ENCODE peak calls at places on chromosomes 7 and 10, in ten cellular contexts. F is ascending aorta, A is prostate gland, B is esophagus squamous epithelium, G is IMR-90, O is SK-N-SH, C is testis, Y is fibroblast of lung, E is heart right ventricle, P is kidney. U is an unnamed sample. For H3K4me1, the result is how much of the 10 kb centered on the place peaks cover.

GRCh38 chr7:151632750-151633515 is 113.2 kb upstream of the RHEB start:
- DNase-seq in F (peak), A (peak), B (peak), G (peak), O (no peak), C (peak), Y (peak), E (peak), P (peak), U (peak)

GRCh38 chr10:96832721-96833219 is 672 bp downstream of the LCOR start:
- DNase-seq in F (peak), A (peak), B (peak), G (peak), O (peak), C (peak), Y (peak), E (peak), P (peak), U (peak)

GRCh38 chr7:151085691-151086620 is at the start of gene AGAP3:
- DNase-seq in F (peak), A (peak), B (no peak), G (peak), O (peak), C (peak), Y (peak), E (peak), P (peak), U (peak)

GRCh38 chr10:49141541-49142332 is 7.9 kb upstream of the FAM170B start:
- DNase-seq in F (no peak), A (no peak), B (no peak), G (no peak), O (no peak), C (no peak), Y (no peak), E (no peak), P (no peak), U (no peak)

GRCh38 chr7:2165610-2166594 is 66.8 kb downstream of the MAD1L1 start:
- DNase-seq in F (no peak), A (no peak), B (no peak), G (no peak), O (peak), C (no peak), Y (no peak), E (no peak), P (no peak), U (no peak)

GRCh38 chr10:48468866-48469511 is 135.9 kb downstream of the ARHGAP22 start:
- DNase-seq in F (peak), A (no peak), B (no peak), G (no peak), O (no peak), C (no peak), Y (no peak), E (no peak), P (peak), U (peak)

GRCh38 chr10:96585726-96586418 is 940 bp downstream of the TM9SF3 start:
- DNase-seq in F (no peak), A (peak), B (no peak), G (peak), O (no peak), C (no peak), Y (peak), E (no peak), P (no peak), U (no peak)

GRCh38 chr7:14859267-14859666 is 43.3 kb downstream of the DGKB start:
- DNase-seq in F (no peak), A (no peak), B (no peak), G (no peak), O (no peak), C (no peak), Y (no peak), E (no peak), P (no peak), U (no peak)

GRCh38 chr7:98899816-98900215 is 21.5 kb downstream of the TRRAP start:
- DNase-seq in F (no peak), A (no peak), B (no peak), G (no peak), O (no peak), C (no peak), Y (no peak), E (no peak), P (no peak), U (no peak)

GRCh38 chr10:90451283-90451682 is 406.6 kb downstream of the HTR7 start:
- DNase-seq in F (no peak), A (no peak), B (no peak), G (no peak), O (no peak), C (no peak), Y (peak), E (no peak), P (no peak), U (no peak)

GRCh38 chr7:4479367-4480039 is 202.6 kb upstream of the FOXK1 start:
- DNase-seq in F (no peak), A (no peak), B (no peak), G (peak), O (peak), C (peak), Y (peak), E (no peak), P (no peak), U (no peak)

GRCh38 chr7:154646126-154647013 is 356.6 kb downstream of the PAXIP1 start:
- DNase-seq in F (no peak), A (no peak), B (no peak), G (no peak), O (no peak), C (no peak), Y (no peak), E (no peak), P (no peak), U (no peak)

GRCh38 chr7:28615091-28615490 is 202.8 kb downstream of the CREB5 start:
- DNase-seq in F (no peak), A (no peak), B (no peak), G (no peak), O (no peak), C (no peak), Y (no peak), E (no peak), P (no peak), U (no peak)

GRCh38 chr7:35398518-35398917 is 144.6 kb upstream of the TBX20 start:
- DNase-seq in F (no peak), A (no peak), B (no peak), G (no peak), O (no peak), C (no peak), Y (no peak), E (no peak), P (no peak), U (no peak)

GRCh38 chr10:122029503-122030199 is 40.7 kb downstream of the TACC2 start:
- DNase-seq in F (peak), A (peak), B (no peak), G (no peak), O (no peak), C (no peak), Y (no peak), E (peak), P (no peak), U (no peak)

DNA sequence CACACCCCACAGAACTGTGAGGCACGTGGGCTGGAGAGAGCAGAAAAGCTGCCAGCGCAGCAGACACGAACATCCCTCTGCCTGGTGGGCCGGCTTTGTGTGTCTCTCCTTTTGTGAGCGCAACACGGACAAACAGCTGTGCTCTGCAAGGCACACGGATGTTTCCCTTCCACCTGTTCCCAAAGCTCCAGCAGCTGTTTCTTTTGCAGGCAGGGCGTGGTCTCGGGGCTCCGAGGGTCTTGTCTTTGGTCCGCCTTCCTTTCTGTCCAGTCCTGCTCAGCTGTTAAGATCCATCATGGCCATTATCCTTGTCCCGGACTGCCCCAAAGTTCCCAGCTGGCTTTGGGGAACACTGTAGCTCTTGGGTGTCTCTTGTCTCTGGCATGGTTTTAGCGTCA is 32.7 kb upstream of the SH2B2 start:
- DNase-seq in F (no peak), A (no peak), B (no peak), G (no peak), O (no peak), C (no peak), Y (no peak), E (no peak), P (peak), U (no peak)
- H3K27ac ChIP-seq in F (no peak), A (no peak), B (no peak), G (no peak), O (no peak), C (no peak), Y (no peak), E (no peak), P (no peak), U (no peak)

DNA sequence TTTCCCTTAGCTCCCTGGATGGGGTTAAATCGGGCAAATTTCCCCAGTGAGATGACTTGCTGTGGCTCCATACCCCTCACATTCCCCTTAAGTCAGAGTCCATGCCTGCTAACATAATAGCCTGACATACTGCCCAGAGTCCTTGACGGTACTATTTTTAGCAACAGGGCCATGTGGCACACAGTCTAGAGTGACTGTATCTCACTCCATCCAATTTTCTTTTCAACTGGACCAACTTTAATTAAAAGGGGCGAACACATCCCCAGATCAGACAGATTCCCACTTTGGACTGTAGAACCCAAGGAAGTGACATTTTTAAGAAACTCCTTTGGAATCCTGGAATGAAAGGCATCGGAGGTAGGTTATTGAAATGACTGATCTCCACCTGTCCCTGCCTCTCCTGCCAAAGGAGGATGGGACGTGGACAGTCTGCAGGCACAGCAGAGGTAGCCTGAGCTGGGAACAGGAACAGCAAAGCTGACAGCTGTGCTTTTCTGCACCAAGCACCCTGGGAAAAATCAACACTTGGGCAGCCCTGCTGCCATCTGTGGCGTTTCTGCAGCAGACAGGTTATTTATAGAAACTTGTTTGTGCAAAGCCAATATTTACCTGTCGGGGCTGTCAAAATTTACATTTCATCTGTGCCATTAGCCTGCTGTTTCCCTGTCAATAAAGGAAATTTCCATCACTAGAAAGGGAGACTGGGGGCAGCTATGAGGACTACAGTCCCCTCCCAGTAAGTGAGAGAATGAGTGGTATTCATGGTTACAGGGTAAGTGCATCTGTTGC is 221.5 kb upstream of the AOAH start:
- DNase-seq in F (no peak), A (peak), B (no peak), G (no peak), O (peak), C (no peak), Y (no peak), E (no peak), P (no peak), U (no peak)
- H3K4me1 ChIP-seq in F (under half), A (under half), B (under half), G (under half), O (under half), C (under half), Y (under half), E (under half), P (under half), U (under half)

DNA sequence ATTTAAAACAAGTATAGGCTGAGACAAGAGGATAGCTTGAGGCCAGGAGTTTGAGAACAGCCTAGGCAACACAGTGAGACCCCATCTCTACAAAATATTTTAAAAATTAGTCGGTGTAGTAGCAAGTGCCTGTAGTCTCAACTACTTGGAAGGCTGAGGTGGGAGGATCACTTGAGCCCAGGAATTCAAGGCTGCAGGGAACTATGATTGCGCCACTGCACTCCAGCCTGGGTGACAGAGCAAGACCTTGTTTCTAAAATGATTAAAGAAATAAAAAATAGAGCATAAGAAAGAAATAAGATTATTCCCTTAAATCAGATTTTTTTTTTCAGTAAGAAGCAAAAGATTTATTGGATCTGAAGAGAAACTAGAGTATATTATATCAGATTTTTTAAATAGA is 11.7 kb downstream of the LRRC20 start:
- DNase-seq in F (no peak), A (no peak), B (no peak), G (no peak), O (no peak), C (no peak), Y (no peak), E (no peak), P (no peak), U (no peak)
- H3K27ac ChIP-seq in F (no peak), A (no peak), B (no peak), G (no peak), O (no peak), C (no peak), Y (no peak), E (no peak), P (no peak), U (no peak)

GRCh38 chr10:106938448-106939014 is 226.0 kb downstream of the SORCS1 start:
- DNase-seq in F (no peak), A (no peak), B (no peak), G (no peak), O (no peak), C (no peak), Y (no peak), E (no peak), P (no peak), U (no peak)

GRCh38 chr10:106930751-106931150 is 233.8 kb downstream of the SORCS1 start:
- DNase-seq in F (no peak), A (no peak), B (no peak), G (no peak), O (no peak), C (no peak), Y (no peak), E (no peak), P (no peak), U (no peak)

GRCh38 chr10:106931159-106931852 is 233.2 kb downstream of the SORCS1 start:
- DNase-seq in F (no peak), A (no peak), B (no peak), G (no peak), O (no peak), C (no peak), Y (no peak), E (no peak), P (no peak), U (no peak)

GRCh38 chr10:106931853-106932249 is 232.7 kb downstream of the SORCS1 start:
- DNase-seq in F (no peak), A (no peak), B (no peak), G (no peak), O (no peak), C (no peak), Y (no peak), E (no peak), P (no peak), U (no peak)

GRCh38 chr10:106935978-106936451 is 228.5 kb downstream of the SORCS1 start:
- DNase-seq in F (no peak), A (no peak), B (no peak), G (no peak), O (no peak), C (no peak), Y (no peak), E (no peak), P (no peak), U (no peak)
- H3K4me1 ChIP-seq in F (under half), A (under half), B (under half), G (under half), O (under half), C (under half), Y (under half), E (under half), P (under half), U (under half)

DNA sequence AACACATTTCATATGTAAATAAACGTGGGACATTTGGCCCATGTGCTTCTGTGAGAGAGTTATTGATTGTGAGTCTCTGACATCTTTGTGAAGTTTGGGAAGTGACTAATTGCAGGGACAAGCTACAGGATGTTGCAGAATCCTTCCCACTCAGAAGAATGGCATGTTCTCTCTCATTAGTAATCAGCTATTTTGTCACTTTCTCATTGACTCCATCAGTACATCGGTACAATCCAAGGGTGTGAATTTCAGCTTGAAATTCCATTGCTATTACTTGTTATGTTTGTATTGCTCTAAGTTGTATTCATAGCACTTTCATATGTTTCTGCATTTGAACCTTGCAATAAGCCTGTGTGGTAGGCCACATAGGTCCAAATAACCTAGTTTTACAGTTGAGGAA is 100.0 kb upstream of the KCNMA1 start:
- DNase-seq in F (no peak), A (no peak), B (no peak), G (peak), O (no peak), C (no peak), Y (peak), E (no peak), P (no peak), U (no peak)
- H3K27ac ChIP-seq in F (no peak), A (no peak), B (no peak), G (no peak), O (peak), C (no peak), Y (no peak), E (no peak), P (no peak), U (no peak)

DNA sequence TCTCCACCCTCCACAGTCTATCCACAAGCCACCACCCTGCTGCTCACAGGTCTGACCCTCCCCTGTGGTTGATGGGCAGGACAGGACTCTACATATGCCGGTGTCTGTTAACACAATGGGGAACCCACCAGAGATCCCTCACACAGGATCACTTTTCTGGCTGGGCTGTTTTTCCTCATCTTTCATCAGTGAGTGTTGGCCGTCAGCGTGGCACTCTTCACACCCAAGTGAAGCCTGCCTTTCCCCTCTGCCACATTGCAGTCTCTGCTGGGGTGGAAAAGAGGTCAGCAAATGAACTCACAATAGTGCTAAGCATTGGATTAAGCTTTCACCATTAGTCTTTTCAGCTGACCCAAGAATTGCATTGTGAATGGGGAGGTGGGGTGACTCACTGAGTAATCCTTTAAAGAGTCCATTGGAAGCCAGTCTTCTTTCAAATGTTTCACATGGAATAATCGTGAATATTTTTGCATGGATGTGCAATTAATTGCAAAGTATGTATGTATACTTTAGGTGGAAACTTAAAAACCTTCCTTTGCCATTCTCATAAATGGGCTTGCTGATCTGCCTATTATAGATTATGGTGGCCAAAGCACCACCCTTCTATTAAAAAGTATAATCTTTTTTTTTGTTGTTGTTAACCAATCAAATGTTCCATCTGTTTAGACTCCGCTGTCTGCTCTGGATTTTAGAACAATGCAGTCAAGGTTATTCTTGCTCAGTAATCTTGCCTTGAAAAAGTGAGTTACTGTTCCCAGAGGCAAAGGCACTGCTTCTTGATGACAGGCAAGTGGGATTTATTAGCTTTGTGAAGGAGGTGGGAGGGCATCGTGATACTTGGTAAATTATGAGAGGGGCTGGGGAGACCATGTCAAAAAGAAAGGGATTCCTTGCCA is 143.2 kb downstream of the KIAA1217 start:
- DNase-seq in F (no peak), A (no peak), B (no peak), G (peak), O (no peak), C (no peak), Y (no peak), E (no peak), P (no peak), U (no peak)
- H3K4me1 ChIP-seq in F (under half), A (under half), B (under half), G (under half), O (under half), C (under half), Y (under half), E (under half), P (under half), U (under half)

DNA sequence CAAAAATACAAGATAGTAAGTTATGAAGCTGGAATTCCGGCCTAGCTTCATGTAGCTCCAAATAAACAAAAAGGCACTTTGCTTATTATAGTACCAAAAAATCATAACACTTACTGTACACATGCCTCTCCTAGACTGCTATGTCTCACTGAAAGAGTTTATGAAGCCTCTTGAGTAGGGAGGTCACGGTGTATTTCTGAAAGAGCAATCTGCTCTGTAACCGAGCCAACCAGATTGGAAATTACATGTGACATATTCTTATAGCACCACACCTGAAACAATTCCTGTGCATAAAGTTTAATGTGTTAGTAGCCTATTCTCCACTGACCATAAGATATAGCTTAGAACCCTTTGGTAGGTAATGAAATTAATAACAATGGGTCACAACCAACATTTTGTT is 1.2 kb upstream of the FAM3C start:
- DNase-seq in F (no peak), A (no peak), B (no peak), G (no peak), O (no peak), C (no peak), Y (no peak), E (no peak), P (no peak), U (no peak)
- H3K27ac ChIP-seq in F (no peak), A (no peak), B (no peak), G (no peak), O (no peak), C (no peak), Y (no peak), E (no peak), P (no peak), U (peak)

U was measured in uterus.